ENCODE peak calls at places on chromosomes 5 and 9, in four cellular contexts. O, X, U and J are unnamed samples.

GRCh38 chr5:23405316-23406068 is 101.9 kb upstream of the PRDM9 start:
- DNase-seq in O (no peak), X (no peak), U (no peak), J (no peak)

GRCh38 chr5:157159209-157159751 is 6.8 kb downstream of the GARIN3 start:
- DNase-seq in O (no peak), X (no peak), U (no peak), J (no peak)

GRCh38 chr5:66892715-66893114 is 296.5 kb downstream of the MAST4 start:
- DNase-seq in O (no peak), X (no peak), U (no peak), J (no peak)

GRCh38 chr5:61332369-61332745 is 299 bp downstream of the ZSWIM6 start:
- DNase-seq in O (no peak), X (no peak), U (no peak), J (no peak)

GRCh38 chr5:38796000-38796738 is 49.6 kb upstream of the OSMR start:
- DNase-seq in O (no peak), X (no peak), U (no peak), J (no peak)

GRCh38 chr9:126558051-126558665 is 55.6 kb upstream of the LMX1B start:
- DNase-seq in O (no peak), X (peak; percentile 51), U (peak; percentile 93), J (peak; percentile 64)

GRCh38 chr5:126503602-126504104 is 80.4 kb downstream of the GRAMD2B start:
- DNase-seq in O (no peak), X (no peak), U (no peak), J (no peak)

GRCh38 chr9:84917366-84918063 is 248.0 kb downstream of the NTRK2 start:
- DNase-seq in O (no peak), X (peak; percentile 14), U (no peak), J (no peak)

GRCh38 chr5:151174612-151175101 is 17.1 kb upstream of the ANXA6 start:
- DNase-seq in O (no peak), X (no peak), U (peak; percentile 90), J (no peak)

GRCh38 chr9:133257398-133258053 is 17.5 kb downstream of the ABO start:
- DNase-seq in O (no peak), X (no peak), U (peak; percentile 68), J (no peak)

GRCh38 chr5:90534922-90535321 is 5.5 kb upstream of the LYSMD3 start:
- DNase-seq in O (no peak), X (no peak), U (no peak), J (no peak)

GRCh38 chr9:23784962-23785361 is 41.1 kb downstream of the ELAVL2 start:
- DNase-seq in O (no peak), X (no peak), U (no peak), J (no peak)

GRCh38 chr9:130186839-130187522 is 14.8 kb downstream of the NCS1 start:
- DNase-seq in O (no peak), X (peak; percentile 68), U (peak; percentile 95), J (no peak)

GRCh38 chr9:137960496-137960895 is 82.9 kb downstream of the CACNA1B start:
- DNase-seq in O (peak; percentile 82), X (no peak), U (peak; percentile 71), J (no peak)

GRCh38 chr5:109347252-109347888 is 62.4 kb downstream of the PJA2 start:
- DNase-seq in O (no peak), X (no peak), U (no peak), J (no peak)

GRCh38 chr5:168251308-168251707 is 40.1 kb upstream of the WWC1 start:
- DNase-seq in O (no peak), X (no peak), U (no peak), J (no peak)

GRCh38 chr5:10684303-10685086 is 76.5 kb downstream of the DAP start:
- DNase-seq in O (no peak), X (no peak), U (no peak), J (no peak)

GRCh38 chr5:89733772-89734171 is 675.8 kb downstream of the CETN3 start:
- DNase-seq in O (no peak), X (no peak), U (no peak), J (no peak)

GRCh38 chr5:108531367-108532211 is 149.7 kb upstream of the FBXL17 start:
- DNase-seq in O (no peak), X (no peak), U (no peak), J (no peak)

GRCh38 chr9:131856105-131856504 is 116.2 kb upstream of the RAPGEF1 start:
- DNase-seq in O (no peak), X (peak; percentile 15), U (peak; percentile 93), J (no peak)